ENCODE peak calls at places on chromosomes 6 and 20, in six cellular contexts. Z is endodermal cell, I is thyroid gland, B is foreskin fibroblast, T is cardiac fibroblast, X is heart left ventricle. R is an unnamed sample.

GRCh38 chr20:11218035-11218680 is 544.4 kb upstream of the JAG1 start:
- DNase-seq in X (no peak), B (no peak), Z (no peak), I (no peak), T (no peak), R (no peak)

GRCh38 chr6:156956286-156956685 is 179.1 kb downstream of the ARID1B start:
- DNase-seq in X (no peak), Z (no peak), B (no peak), I (no peak), T (no peak), R (no peak)

GRCh38 chr6:145206247-145206907 is 528.9 kb downstream of the EPM2A start:
- DNase-seq in X (no peak), I (no peak), Z (no peak), T (peak), B (peak), R (no peak)

GRCh38 chr6:37123957-37124729 is 45.8 kb upstream of the PIM1 start:
- DNase-seq in T (no peak), X (no peak), B (no peak), Z (no peak), I (no peak), R (no peak)

GRCh38 chr6:36642913-36643817 is 35.3 kb upstream of the CDKN1A start:
- DNase-seq in X (peak), B (peak), Z (no peak), I (peak), T (peak), R (no peak)

GRCh38 chr20:56359212-56360132 is 698 bp downstream of the FAM210B start:
- DNase-seq in B (peak), T (peak), Z (peak), X (peak), I (peak), R (peak)

GRCh38 chr6:32668226-32668747 is 1.8 kb upstream of the HLA-DQB1 start:
- DNase-seq in B (no peak), X (peak), I (peak), Z (peak), T (no peak), R (no peak)

GRCh38 chr6:75117701-75118100 is 88.2 kb downstream of the COL12A1 start:
- DNase-seq in T (peak), I (no peak), Z (no peak), B (no peak), X (no peak), R (no peak)

GRCh38 chr6:3750324-3751018 is 1.0 kb downstream of the PXDC1 start:
- DNase-seq in I (peak), X (peak), Z (peak), T (peak), B (peak), R (peak)

GRCh38 chr6:1321715-1322114 is 9.8 kb downstream of the FOXQ1 start:
- DNase-seq in I (no peak), T (no peak), X (no peak), Z (no peak), B (peak), R (no peak)

GRCh38 chr20:53824779-53825178 is 231.1 kb upstream of the ZNF217 start:
- DNase-seq in Z (no peak), T (no peak), I (no peak), X (no peak), B (no peak), R (no peak)

GRCh38 chr6:3585320-3585935 is 128.6 kb upstream of the SLC22A23 start:
- DNase-seq in I (no peak), B (peak), T (peak), X (no peak), Z (no peak), R (no peak)

GRCh38 chr6:159726196-159726917 is 949 bp upstream of the WTAP start:
- DNase-seq in B (no peak), I (no peak), T (no peak), X (no peak), Z (no peak), R (no peak)

GRCh38 chr20:1688886-1689538 is 31.4 kb upstream of the SIRPG start:
- DNase-seq in B (no peak), T (no peak), Z (no peak), X (no peak), I (no peak), R (no peak)

GRCh38 chr6:72560721-72561593 is 60.9 kb upstream of the KCNQ5 start:
- DNase-seq in Z (peak), T (peak), B (no peak), I (no peak), X (no peak), R (no peak)

GRCh38 chr20:59829415-59830106 is 103.9 kb downstream of the SYCP2 start:
- DNase-seq in T (no peak), X (no peak), B (no peak), I (no peak), Z (peak), R (no peak)

GRCh38 chr20:59831024-59831900 is 102.2 kb downstream of the SYCP2 start:
- DNase-seq in T (no peak), Z (peak), B (no peak), X (no peak), I (no peak), R (no peak)

GRCh38 chr20:59828478-59829414 is 104.7 kb downstream of the SYCP2 start:
- DNase-seq in Z (peak), T (no peak), X (no peak), I (no peak), B (no peak), R (no peak)

GRCh38 chr20:59831901-59832240 is 101.6 kb downstream of the SYCP2 start:
- DNase-seq in T (no peak), Z (peak), X (peak), B (no peak), I (no peak), R (no peak)

GRCh38 chr20:59830107-59831023 is 103.1 kb downstream of the SYCP2 start:
- DNase-seq in Z (peak), X (no peak), T (no peak), B (no peak), I (no peak), R (no peak)
- TF ChIP-seq CTCF in Z (no peak), X (no peak), T (no peak), B (no peak), I (no peak), R (no peak)

GRCh38 chr6:149185799-149186357 is 131.6 kb upstream of the TAB2 start:
- DNase-seq in X (no peak), I (no peak), Z (no peak), B (no peak), T (no peak), R (no peak)

GRCh38 chr6:149194815-149195558 is 122.5 kb upstream of the TAB2 start:
- DNase-seq in X (no peak), B (no peak), T (no peak), Z (no peak), I (no peak), R (no peak)

GRCh38 chr6:149196091-149196490 is 121.4 kb upstream of the TAB2 start:
- DNase-seq in Z (no peak), B (no peak), X (peak), T (no peak), I (no peak), R (no peak)

GRCh38 chr6:149186873-149187272 is 130.6 kb upstream of the TAB2 start:
- DNase-seq in X (no peak), I (no peak), Z (no peak), T (no peak), B (no peak), R (no peak)

DNA sequence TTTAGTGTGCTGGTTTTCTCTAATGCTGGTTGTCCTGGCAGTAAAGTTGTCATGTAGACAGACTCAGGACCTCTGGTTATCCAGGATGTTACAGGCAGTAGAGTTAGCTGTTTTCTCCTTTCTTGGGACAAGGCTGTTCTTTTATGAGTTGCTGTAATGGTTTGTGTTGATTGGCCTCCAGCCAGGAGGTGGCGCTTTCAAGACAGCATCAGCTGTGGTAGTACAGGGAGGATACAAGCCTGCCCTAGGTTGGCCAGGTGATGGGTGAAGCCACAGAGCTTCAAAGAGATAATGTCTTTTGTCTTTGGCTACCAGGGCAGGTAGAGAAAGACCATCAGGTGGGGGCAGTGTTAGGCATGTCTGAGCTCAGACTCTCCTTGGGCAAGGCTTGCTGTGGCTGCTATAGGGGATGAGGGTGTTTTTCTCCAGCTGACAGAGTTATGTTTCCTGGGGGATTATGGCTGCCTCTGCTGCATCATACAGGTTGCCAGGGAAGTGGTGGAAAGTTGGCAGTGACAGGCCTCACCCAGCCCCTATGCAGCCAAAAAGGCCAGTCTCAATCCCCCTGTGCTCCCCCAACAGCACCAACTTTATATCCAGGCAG is 127.2 kb upstream of the TAB2 start:
- DNase-seq in T (peak), Z (peak), X (peak), I (peak), B (no peak), R (peak)
- TF ChIP-seq CTCF in T (peak), Z (peak), X (no peak), I (no peak), B (no peak), R (peak)

GRCh38 chr20:44196278-44196677 is 9.3 kb upstream of the JPH2 start:
- DNase-seq in X (no peak), B (no peak), I (no peak), T (peak), Z (no peak), R (no peak)
- TF ChIP-seq CTCF in X (no peak), B (no peak), I (no peak), T (peak), Z (no peak), R (no peak)

DNA sequence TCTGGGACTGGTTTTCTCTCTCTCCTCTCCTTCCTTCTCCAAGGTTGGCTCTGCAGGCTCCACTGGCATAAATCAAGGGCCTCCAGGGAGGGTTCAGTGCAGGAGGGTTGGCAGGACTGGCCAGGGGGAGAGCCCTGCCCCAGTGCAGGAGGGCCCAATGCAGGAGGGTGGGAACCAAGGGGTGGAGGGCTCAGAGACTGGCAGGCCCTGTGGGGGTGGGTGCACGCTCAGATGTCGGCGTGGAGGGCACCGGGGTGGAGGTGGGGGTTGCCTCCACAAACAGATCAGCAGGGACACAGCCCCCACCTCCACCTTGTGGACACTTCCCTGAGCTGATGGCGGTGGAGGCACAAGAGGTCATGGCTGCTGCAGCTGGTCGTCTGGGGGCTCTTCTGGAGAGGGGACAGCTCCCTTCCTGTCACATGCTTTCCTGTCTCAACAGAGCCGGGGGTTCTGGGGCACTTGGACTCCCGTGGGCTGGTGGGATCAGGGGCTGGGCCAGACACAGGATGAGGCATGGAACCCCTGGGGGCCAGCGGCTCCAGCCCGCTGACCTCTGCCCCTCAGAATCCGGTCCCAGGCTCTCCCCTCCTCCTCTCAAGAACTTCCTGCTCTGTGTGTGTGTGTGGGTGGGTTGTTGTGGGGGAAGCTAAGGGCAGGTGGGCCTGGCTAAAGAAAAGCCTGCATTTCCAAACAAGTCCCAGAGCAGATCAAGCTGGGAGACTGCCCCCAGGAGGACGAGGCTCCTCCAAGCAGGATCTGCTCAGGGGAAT is 2.7 kb upstream of the ABHD16B start:
- DNase-seq in Z (peak), T (peak), B (peak), X (peak), I (peak), R (peak)
- TF ChIP-seq CTCF in Z (peak), T (peak), B (peak), X (peak), I (no peak), R (no peak)

GRCh38 chr6:89138173-89138572 is 7.7 kb upstream of the PM20D2 start:
- DNase-seq in X (no peak), B (no peak), I (no peak), Z (no peak), T (peak), R (no peak)
- TF ChIP-seq CTCF in X (no peak), B (no peak), I (no peak), Z (no peak), T (no peak), R (no peak)

GRCh38 chr6:154969796-154970195 is 25.3 kb upstream of the TIAM2 start:
- DNase-seq in Z (no peak), I (no peak), B (peak), T (no peak), X (no peak), R (no peak)

GRCh38 chr6:154980273-154981070 is 14.6 kb upstream of the TIAM2 start:
- DNase-seq in B (no peak), Z (no peak), I (no peak), X (no peak), T (no peak), R (no peak)

DNA sequence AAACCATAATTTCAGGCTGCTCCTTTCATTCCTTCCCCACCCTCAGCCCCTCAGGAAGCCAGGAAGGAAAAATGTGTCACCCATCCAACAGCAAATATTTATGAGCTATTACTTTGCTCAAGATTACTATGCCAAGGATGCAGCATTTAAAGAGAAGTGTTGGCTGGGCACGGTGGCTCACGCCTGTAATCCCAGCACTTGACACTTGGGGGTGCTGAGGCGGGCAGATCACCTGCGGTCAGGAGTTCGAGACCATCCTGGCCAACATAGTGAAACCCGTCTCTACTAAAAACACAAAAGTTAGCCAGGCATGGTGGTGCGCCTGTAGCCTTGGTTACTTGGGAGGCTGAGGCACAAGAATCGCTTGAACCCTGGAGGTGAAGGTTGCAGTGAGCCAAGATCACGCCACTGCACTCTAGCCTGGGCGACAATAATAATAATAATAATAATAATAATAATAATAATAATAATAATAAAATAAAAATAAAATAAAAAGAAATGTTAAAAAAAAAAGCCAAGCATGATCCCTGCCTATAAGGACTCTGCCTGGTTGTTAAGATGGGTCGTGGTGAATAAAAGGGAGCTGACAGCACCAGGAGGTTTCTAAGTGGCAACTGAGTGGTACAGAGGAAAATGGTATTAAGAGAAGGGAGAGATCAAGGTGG is 20.5 kb upstream of the TIAM2 start:
- DNase-seq in Z (peak), B (no peak), T (no peak), I (no peak), X (no peak), R (no peak)
- TF ChIP-seq CTCF in Z (peak), B (no peak), T (peak), I (no peak), X (no peak), R (peak)

DNA sequence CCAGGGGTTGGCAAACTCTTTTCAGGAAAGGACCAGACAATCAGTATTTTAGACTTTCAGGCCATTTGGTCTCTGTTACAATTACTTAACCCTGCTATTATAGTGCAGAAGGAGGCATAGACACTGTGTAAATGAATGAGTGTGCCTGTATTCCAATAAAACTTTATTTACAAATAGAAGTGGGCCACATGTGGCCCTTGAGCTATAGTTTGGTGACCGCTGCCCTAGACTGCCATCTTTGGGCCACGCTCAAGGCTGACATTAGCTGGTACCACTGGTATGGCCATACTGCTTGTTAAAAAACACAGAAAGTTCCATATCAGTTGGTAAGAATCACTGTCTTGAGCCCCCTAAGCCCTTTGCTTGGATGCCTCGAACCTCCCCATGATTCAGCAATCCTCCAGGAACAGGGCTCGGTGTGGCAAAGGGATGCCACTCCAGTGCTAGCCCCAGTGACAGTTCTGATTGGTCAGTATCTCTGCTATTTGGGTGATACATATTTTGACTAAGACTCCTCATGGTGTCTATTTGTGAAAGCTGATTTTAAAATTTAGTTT is 23.3 kb upstream of the SNRNP48 start:
- DNase-seq in B (no peak), X (no peak), T (no peak), I (no peak), Z (peak), R (no peak)
- TF ChIP-seq CTCF in B (no peak), X (no peak), T (no peak), I (no peak), Z (peak), R (no peak)

GRCh38 chr6:67933278-67933677 is 701.8 kb upstream of the ADGRB3 start:
- DNase-seq in B (no peak), I (no peak), T (no peak), Z (peak), X (no peak), R (peak)

DNA sequence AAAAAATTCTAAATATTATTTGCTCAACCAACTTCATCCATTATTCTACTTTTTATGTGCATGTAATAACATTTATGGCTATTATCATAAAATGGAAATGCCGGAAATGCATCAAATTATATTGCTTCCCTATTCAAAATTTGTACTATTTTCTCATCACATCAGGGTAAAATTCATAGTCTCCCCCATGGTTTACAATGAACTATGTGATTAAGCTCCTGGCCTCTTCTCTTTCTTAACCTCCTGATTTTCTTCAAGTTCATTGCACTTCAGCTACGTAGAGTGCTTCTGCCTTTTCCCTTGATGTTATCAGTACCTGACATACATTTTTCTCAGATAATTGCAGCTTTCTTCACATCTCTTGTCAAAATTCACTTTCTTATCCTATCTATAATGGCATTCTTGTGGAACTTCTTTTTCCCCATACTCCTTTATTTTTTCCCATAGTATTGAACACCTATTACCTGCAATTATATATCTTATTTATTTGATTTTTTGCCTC is 699.1 kb upstream of the ADGRB3 start:
- DNase-seq in T (no peak), I (no peak), Z (no peak), X (no peak), B (no peak), R (no peak)
- TF ChIP-seq CTCF in T (no peak), I (no peak), Z (no peak), X (no peak), B (no peak), R (no peak)

GRCh38 chr6:110693994-110694393 is 121.3 kb downstream of the CDK19 start:
- DNase-seq in Z (no peak), X (no peak), I (no peak), B (no peak), T (no peak), R (no peak)
- TF ChIP-seq CTCF in Z (no peak), X (no peak), I (no peak), B (no peak), T (no peak), R (no peak)